ENCODE peak calls at places on chromosomes 5 and 9, in six cellular contexts. P is cardiac muscle cell, E is breast epithelium, A is GM12865, S is cardiac fibroblast, U is right atrium auricular region. I is an unnamed sample.

GRCh38 chr5:78677777-78678668 is 29.5 kb upstream of the LHFPL2 start:
- DNase-seq in A (peak; percentile 59), S (peak; percentile 97), E (peak; percentile 47), P (no peak), U (peak; percentile 87), I (no peak)

GRCh38 chr9:70073756-70074155 is 30.1 kb downstream of the MAMDC2 start:
- DNase-seq in P (no peak), A (no peak), U (no peak), E (no peak), S (no peak), I (no peak)

GRCh38 chr5:100407053-100407452 is 128.1 kb upstream of the FAM174A start:
- DNase-seq in U (no peak), P (no peak), E (no peak), S (no peak), A (no peak), I (no peak)

GRCh38 chr5:56733580-56733979 is 81.8 kb upstream of the MAP3K1 start:
- DNase-seq in S (no peak), A (no peak), U (no peak), P (no peak), E (no peak), I (no peak)

GRCh38 chr5:83475540-83476469 is 4.3 kb downstream of the VCAN start:
- DNase-seq in S (peak; percentile 93), E (no peak), P (no peak), U (no peak), A (no peak), I (no peak)

GRCh38 chr5:119269061-119269579 is 86.7 kb upstream of the TNFAIP8 start:
- DNase-seq in A (peak; percentile 77), E (peak; percentile 26), S (peak; percentile 17), P (peak; percentile 33), U (no peak), I (no peak)

GRCh38 chr5:65927497-65928340 is 1.3 kb downstream of the ERBIN start:
- DNase-seq in A (peak; percentile 73), P (peak; percentile 58), E (no peak), S (peak; percentile 73), U (no peak), I (no peak)

GRCh38 chr5:14405267-14405666 is 176.3 kb upstream of the OTULINL start:
- DNase-seq in U (no peak), A (no peak), S (no peak), E (no peak), P (no peak), I (no peak)

GRCh38 chr5:146667633-146668032 is 151.6 kb upstream of the GPR151 start:
- DNase-seq in E (no peak), S (peak; percentile 25), A (no peak), P (no peak), U (no peak), I (no peak)

GRCh38 chr5:139088024-139088423 is 110.1 kb downstream of the SIL1 start:
- DNase-seq in E (no peak), U (no peak), A (no peak), S (no peak), P (no peak), I (no peak)

GRCh38 chr5:36444582-36444999 is 142.9 kb upstream of the RANBP3L start:
- DNase-seq in E (peak; percentile 44), U (peak; percentile 75), P (no peak), A (no peak), S (peak; percentile 60), I (no peak)

GRCh38 chr5:136021016-136021405 is 7.8 kb upstream of the TGFBI start:
- DNase-seq in S (no peak), P (no peak), A (no peak), E (no peak), U (no peak), I (no peak)

GRCh38 chr9:35518212-35518917 is 28.5 kb downstream of the RUSC2 start:
- DNase-seq in S (peak; percentile 84), E (peak; percentile 89), U (no peak), P (peak; percentile 65), A (no peak), I (no peak)

GRCh38 chr5:142976861-142977260 is 206.7 kb downstream of the ARHGAP26 start:
- DNase-seq in S (no peak), P (no peak), A (no peak), E (no peak), U (no peak), I (no peak)

GRCh38 chr9:128627127-128627715 is 29.4 kb downstream of the DYNC2I2 start:
- DNase-seq in E (no peak), S (no peak), U (no peak), A (no peak), P (no peak), I (no peak)

GRCh38 chr5:137607771-137608170 is 108.6 kb upstream of the SPOCK1 start:
- DNase-seq in S (no peak), A (no peak), P (no peak), U (no peak), E (no peak), I (no peak)

GRCh38 chr5:72556351-72557146 is 49.3 kb upstream of the ZNF366 start:
- DNase-seq in A (peak; percentile 83), E (no peak), S (peak; percentile 90), P (peak; percentile 65), U (peak; percentile 63), I (peak; percentile 30)

GRCh38 chr9:88534456-88535225 is at the start of gene NXNL2:
- DNase-seq in P (peak; percentile 60), S (peak; percentile 88), A (no peak), U (peak; percentile 66), E (peak; percentile 71), I (no peak)

GRCh38 chr5:120252839-120253238 is 211.3 kb upstream of the PRR16 start:
- DNase-seq in S (peak; percentile 14), A (no peak), E (no peak), U (no peak), P (no peak), I (no peak)

GRCh38 chr9:75893096-75893495 is 2.6 kb downstream of the PCSK5 start:
- DNase-seq in P (no peak), A (no peak), S (no peak), U (no peak), E (no peak), I (no peak)

GRCh38 chr5:179668404-179668803 is 12.4 kb downstream of the CBY3 start:
- DNase-seq in U (no peak), P (peak; percentile 57), E (no peak), S (peak; percentile 64), A (peak; percentile 69), I (no peak)

GRCh38 chr5:143682788-143683419 is 129.1 kb upstream of the HMHB1 start:
- DNase-seq in U (no peak), P (no peak), A (no peak), S (no peak), E (no peak), I (no peak)

GRCh38 chr5:106522296-106522695 is 1148.4 kb downstream of the EFNA5 start:
- DNase-seq in A (no peak), S (peak; percentile 0), P (no peak), E (no peak), U (no peak), I (no peak)

GRCh38 chr5:42943931-42944631 is 96.0 kb downstream of the ANXA2R start:
- DNase-seq in P (peak; percentile 8), S (peak; percentile 14), E (no peak), U (no peak), A (no peak), I (no peak)

GRCh38 chr5:149603210-149603609 is 21.9 kb downstream of the ARHGEF37 start:
- DNase-seq in A (no peak), P (no peak), U (no peak), E (no peak), S (no peak), I (no peak)

GRCh38 chr9:79565245-79565644 is 6.5 kb upstream of the TLE4 start:
- DNase-seq in A (peak; percentile 88), U (no peak), S (no peak), P (no peak), E (no peak), I (peak; percentile 67)

GRCh38 chr5:90632799-90633198 is 74.2 kb downstream of the ADGRV1 start:
- DNase-seq in E (no peak), S (no peak), U (no peak), P (no peak), A (no peak), I (no peak)

GRCh38 chr5:154077692-154078091 is 38.9 kb downstream of the MFAP3 start:
- DNase-seq in U (no peak), E (no peak), A (no peak), S (peak; percentile 72), P (no peak), I (no peak)

GRCh38 chr9:98573749-98574278 is 134.9 kb downstream of the GABBR2 start:
- DNase-seq in P (no peak), S (no peak), A (no peak), E (no peak), U (no peak), I (no peak)
- TF ChIP-seq CTCF in P (no peak), S (no peak), A (no peak), E (no peak), U (no peak), I (no peak)

GRCh38 chr5:67095346-67095871 is 101.2 kb downstream of the CD180 start:
- DNase-seq in A (no peak), P (no peak), U (peak; percentile 92), S (peak; percentile 85), E (peak; percentile 67), I (no peak)
- H3K4me3 ChIP-seq in A (no peak overlapping the region), P (no peak overlapping the region), U (peak overlapping the region; percentile 18), S (no peak overlapping the region), E (peak overlapping the region; percentile 23), I (no peak overlapping the region)

GRCh38 chr9:90547896-90548295 is 94.7 kb downstream of the DIRAS2 start:
- DNase-seq in A (no peak), P (no peak), E (no peak), U (no peak), S (no peak), I (no peak)
- TF ChIP-seq CTCF in A (no peak), P (peak; percentile 6), E (no peak), U (no peak), S (no peak), I (peak; percentile 33)

GRCh38 chr5:172171118-172171775 is 16.8 kb downstream of the STK10 start:
- DNase-seq in E (no peak), A (no peak), P (no peak), S (no peak), U (no peak), I (no peak)
- H3K4me3 ChIP-seq in E (no peak overlapping the region), A (no peak overlapping the region), P (no peak overlapping the region), S (no peak overlapping the region), U (no peak overlapping the region), I (no peak overlapping the region)

DNA sequence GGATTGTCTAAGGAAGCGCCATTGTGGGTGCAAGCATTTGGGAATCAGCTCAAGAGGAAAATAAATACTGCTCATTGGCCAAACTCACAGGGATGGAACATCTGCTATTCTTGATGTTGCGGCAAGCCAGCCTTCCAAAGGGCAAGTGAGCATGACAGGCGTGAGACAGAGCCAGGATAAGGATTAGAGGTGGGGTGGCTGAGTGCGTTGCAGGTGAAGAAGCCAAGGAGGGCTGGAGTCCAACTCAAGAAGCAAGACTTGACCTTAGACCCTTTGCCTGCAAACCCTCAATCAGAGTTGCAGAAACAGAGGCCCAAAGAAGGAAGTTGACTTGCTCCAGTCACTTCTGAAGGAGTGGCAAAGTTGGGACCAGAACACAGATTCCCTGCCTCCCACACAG is 79.4 kb downstream of the WWC1 start:
- DNase-seq in A (no peak), S (no peak), E (no peak), P (no peak), U (no peak), I (no peak)
- TF ChIP-seq CTCF in A (no peak), S (no peak), E (no peak), P (no peak), U (no peak), I (no peak)

GRCh38 chr9:81237565-81238231 is 451.6 kb downstream of the TLE1 start:
- DNase-seq in E (no peak), A (no peak), P (no peak), S (no peak), U (no peak), I (no peak)
- H3K4me3 ChIP-seq in E (no peak overlapping the region), A (no peak overlapping the region), P (no peak overlapping the region), S (no peak overlapping the region), U (no peak overlapping the region), I (no peak overlapping the region)